ENCODE peak calls at places on chromosome 21, in six cellular contexts. J is erythroblast, X is cardiac muscle cell, W is uterus, Q is skeletal muscle cell, N is suprapubic skin. R is an unnamed sample.

GRCh38 chr21:42668620-42669019 is 15.2 kb downstream of the PDE9A start:
- DNase-seq in J (no peak), X (no peak), W (peak), Q (no peak), N (no peak), R (no peak)

GRCh38 chr21:42063578-42064521 is 7.3 kb upstream of the UMODL1 start:
- DNase-seq in J (no peak), X (no peak), W (no peak), Q (no peak), N (no peak), R (peak)

GRCh38 chr21:45228171-45228641 is 59.5 kb downstream of the POFUT2 start:
- DNase-seq in J (no peak), X (peak), W (no peak), Q (peak), N (no peak), R (no peak)

GRCh38 chr21:32423320-32423719 is 10.8 kb downstream of the EVA1C start:
- DNase-seq in J (no peak), X (no peak), W (no peak), Q (no peak), N (no peak), R (no peak)

GRCh38 chr21:41378849-41379248 is 17.0 kb downstream of the MX2 start:
- DNase-seq in J (no peak), X (no peak), W (no peak), Q (no peak), N (no peak), R (no peak)

GRCh38 chr21:29166853-29167252 is 36.4 kb downstream of the MAP3K7CL start:
- DNase-seq in J (no peak), X (no peak), W (no peak), Q (no peak), N (no peak), R (no peak)

GRCh38 chr21:31660134-31660565 is 657 bp downstream of the SOD1 start:
- DNase-seq in J (no peak), X (peak), W (peak), Q (no peak), N (peak), R (peak)

GRCh38 chr21:44579056-44579832 is 1.2 kb downstream of the KRTAP10-5 start:
- DNase-seq in J (no peak), X (no peak), W (no peak), Q (no peak), N (no peak), R (no peak)

R was measured in neural progenitor cell.